ENCODE peak calls at places on chromosomes 6 and 20, in six cellular contexts. Q is aorta; X is thoracic aorta; L is CD8-positive, alpha-beta T cell; P is thyroid gland; Y is PC-9. A is an unnamed sample.

GRCh38 chr20:46361386-46361785 is 45.0 kb downstream of the ELMO2 start:
- DNase-seq in L (no peak), P (no peak), Q (no peak), Y (no peak), X (no peak), A (no peak)

GRCh38 chr6:113674075-113674474 is 183.1 kb upstream of the MARCKS start:
- DNase-seq in Y (no peak), L (no peak), Q (no peak), X (no peak), P (peak; percentile 61), A (no peak)

GRCh38 chr6:3835055-3835731 is 14.0 kb upstream of the FAM50B start:
- DNase-seq in Q (no peak), Y (no peak), L (no peak), X (no peak), P (peak; percentile 19), A (no peak)

GRCh38 chr6:34536959-34537848 is 18.9 kb downstream of the SPDEF start:
- DNase-seq in P (no peak), L (no peak), Y (no peak), Q (no peak), X (no peak), A (no peak)

GRCh38 chr6:71733970-71734899 is 152.1 kb upstream of the RIMS1 start:
- DNase-seq in L (no peak), P (no peak), Y (no peak), Q (no peak), X (no peak), A (no peak)

GRCh38 chr20:49951160-49951559 is 15.0 kb downstream of the RNF114 start:
- DNase-seq in Q (no peak), P (no peak), L (no peak), X (no peak), Y (no peak), A (no peak)

GRCh38 chr20:64183313-64183712 is 19.1 kb downstream of the MYT1 start:
- DNase-seq in X (no peak), L (no peak), Q (no peak), P (no peak), Y (no peak), A (no peak)

GRCh38 chr20:18663932-18664331 is 76.1 kb downstream of the DTD1 start:
- DNase-seq in Y (no peak), X (no peak), P (no peak), L (no peak), Q (no peak), A (no peak)

GRCh38 chr6:124870611-124871201 is 91.5 kb upstream of the RNF217 start:
- DNase-seq in P (no peak), X (no peak), Q (no peak), L (no peak), Y (no peak), A (no peak)

GRCh38 chr20:17897566-17898307 is 70.9 kb downstream of the SNX5 start:
- DNase-seq in L (no peak), Y (no peak), P (no peak), Q (no peak), X (no peak), A (no peak)

GRCh38 chr6:40336296-40336695 is 250.9 kb downstream of the LRFN2 start:
- DNase-seq in X (no peak), Q (no peak), L (no peak), P (no peak), Y (no peak), A (no peak)

GRCh38 chr6:142854589-142855488 is 90.1 kb downstream of the HIVEP2 start:
- DNase-seq in Y (no peak), Q (no peak), X (no peak), P (no peak), L (no peak), A (no peak)

GRCh38 chr6:142856607-142856856 is 88.4 kb downstream of the HIVEP2 start:
- DNase-seq in X (no peak), Q (no peak), L (no peak), Y (no peak), P (no peak), A (no peak)

GRCh38 chr6:142856857-142857608 is 87.9 kb downstream of the HIVEP2 start:
- DNase-seq in Y (no peak), L (no peak), P (no peak), X (no peak), Q (no peak), A (no peak)

GRCh38 chr6:142857609-142858195 is 87.3 kb downstream of the HIVEP2 start:
- DNase-seq in Q (no peak), X (no peak), Y (no peak), P (no peak), L (no peak), A (no peak)

GRCh38 chr6:142855877-142856606 is 88.9 kb downstream of the HIVEP2 start:
- DNase-seq in X (no peak), Q (no peak), P (no peak), L (no peak), Y (no peak), A (no peak)
- H3K4me1 ChIP-seq in X (peaks cover 6% of the 10 kb centered on the region), Q (peaks cover 2% of the 10 kb centered on the region), P (peaks cover 4% of the 10 kb centered on the region), L (peaks cover 89% of the 10 kb centered on the region), Y (peaks cover 47% of the 10 kb centered on the region), A (peaks cover 21% of the 10 kb centered on the region)

DNA sequence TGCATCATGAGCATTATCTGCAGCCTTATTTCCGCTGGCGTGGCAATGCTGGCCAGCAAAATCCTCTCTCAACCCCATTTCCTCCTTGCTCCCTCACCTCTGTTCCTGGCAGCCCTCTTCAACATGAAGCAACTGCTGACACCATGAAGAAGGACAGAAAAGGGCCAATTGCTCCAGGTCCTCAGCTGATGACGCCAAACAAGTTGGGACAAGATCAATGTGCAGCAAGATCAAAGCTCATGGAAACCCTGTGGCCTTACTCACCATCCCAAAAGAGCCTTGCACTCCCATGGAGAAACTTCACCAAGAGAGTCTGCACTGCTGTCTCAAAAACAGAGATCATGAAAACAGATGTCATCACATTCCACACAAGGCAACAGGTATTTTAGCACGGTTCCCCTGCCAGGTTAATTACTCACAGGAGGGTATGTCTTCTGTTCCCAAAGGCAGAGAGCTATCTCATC is 7.4 kb downstream of the GFOD1 start:
- DNase-seq in L (no peak), P (no peak), Y (no peak), X (no peak), Q (no peak), A (peak; percentile 96)
- H3K4me1 ChIP-seq in L (peaks cover 7% of the 10 kb centered on the region), P (no peaks in the 10 kb centered on the region), Y (peaks cover 37% of the 10 kb centered on the region), X (no peaks in the 10 kb centered on the region), Q (no peaks in the 10 kb centered on the region), A (peaks cover 55% of the 10 kb centered on the region)

GRCh38 chr6:166629628-166630027 is 2.6 kb upstream of the RPS6KA2 start:
- DNase-seq in L (no peak), Q (no peak), P (no peak), X (no peak), Y (no peak), A (no peak)

GRCh38 chr6:166630421-166630820 is 3.4 kb upstream of the RPS6KA2 start:
- DNase-seq in X (no peak), L (no peak), Q (no peak), Y (no peak), P (no peak), A (no peak)

GRCh38 chr6:166626177-166627038 is 643 bp downstream of the RPS6KA2 start:
- DNase-seq in Y (peak; percentile 17), X (no peak), P (peak; percentile 76), L (no peak), Q (no peak), A (no peak)

GRCh38 chr6:166627039-166627874 is at the start of gene RPS6KA2:
- DNase-seq in P (peak; percentile 100), Q (peak; percentile 100), L (peak; percentile 100), Y (peak; percentile 98), X (peak; percentile 100), A (peak; percentile 87)

GRCh38 chr6:166627875-166628849 is 1.1 kb upstream of the RPS6KA2 start:
- DNase-seq in P (peak; percentile 64), Q (peak; percentile 87), Y (peak; percentile 43), X (no peak), L (peak; percentile 21), A (no peak)
- H3K4me1 ChIP-seq in P (peaks cover 36% of the 10 kb centered on the region), Q (no peaks in the 10 kb centered on the region), Y (peaks cover 22% of the 10 kb centered on the region), X (peaks cover 3% of the 10 kb centered on the region), L (peaks cover 17% of the 10 kb centered on the region), A (peaks cover 22% of the 10 kb centered on the region)

DNA sequence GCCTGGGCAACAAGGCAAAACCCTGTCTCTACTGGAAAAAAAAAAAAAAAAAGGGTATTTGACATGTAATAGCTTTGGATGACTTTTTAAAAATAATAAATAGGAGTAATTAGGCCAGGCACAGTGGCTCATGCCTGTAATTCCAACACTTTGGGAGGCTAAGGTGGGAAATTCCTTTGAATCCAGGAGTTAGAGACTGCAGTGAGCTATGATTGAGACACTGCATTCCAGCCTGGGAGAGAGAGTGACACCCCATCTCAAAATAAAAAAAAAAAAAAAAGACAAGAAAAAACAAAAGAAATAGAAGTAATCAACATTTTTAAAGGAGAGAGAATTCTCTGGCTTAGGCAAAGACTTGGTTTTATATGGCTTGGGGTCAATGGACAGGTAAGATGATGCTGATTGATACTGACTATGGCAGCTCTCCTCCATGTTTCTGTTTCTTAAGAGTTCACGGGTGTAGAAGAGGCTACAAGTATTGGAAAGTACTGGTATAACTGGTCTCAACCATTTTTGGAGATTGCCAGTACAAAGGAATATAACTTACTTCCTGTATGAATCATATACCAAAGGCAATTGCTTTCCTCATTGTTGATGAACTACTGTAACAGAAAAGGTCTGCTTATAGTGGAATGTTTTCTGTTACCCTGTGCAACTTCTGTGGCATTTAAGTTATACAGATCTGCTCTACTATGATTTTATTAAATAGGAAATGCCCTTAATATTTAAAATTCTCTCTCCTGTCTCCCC is 10.1 kb downstream of the MAP3K5 start:
- DNase-seq in X (no peak), P (no peak), L (no peak), Y (no peak), Q (no peak), A (no peak)
- H3K4me1 ChIP-seq in X (peaks cover 61% of the 10 kb centered on the region), P (peaks cover 67% of the 10 kb centered on the region), L (peaks cover 41% of the 10 kb centered on the region), Y (peaks cover 77% of the 10 kb centered on the region), Q (no peaks in the 10 kb centered on the region), A (peaks cover 36% of the 10 kb centered on the region)

GRCh38 chr6:84416043-84416657 is 188.7 kb upstream of the CEP162 start:
- DNase-seq in Y (no peak), P (no peak), X (no peak), L (no peak), Q (no peak), A (no peak)

GRCh38 chr6:84415517-84415916 is 188.1 kb upstream of the CEP162 start:
- DNase-seq in X (no peak), P (no peak), Y (no peak), Q (no peak), L (no peak), A (no peak)

GRCh38 chr6:84415068-84415467 is 187.6 kb upstream of the CEP162 start:
- DNase-seq in Y (no peak), X (no peak), P (no peak), L (no peak), Q (no peak), A (no peak)

GRCh38 chr6:84417261-84417660 is 189.8 kb upstream of the CEP162 start:
- DNase-seq in X (no peak), L (no peak), P (no peak), Q (no peak), Y (no peak), A (no peak)

DNA sequence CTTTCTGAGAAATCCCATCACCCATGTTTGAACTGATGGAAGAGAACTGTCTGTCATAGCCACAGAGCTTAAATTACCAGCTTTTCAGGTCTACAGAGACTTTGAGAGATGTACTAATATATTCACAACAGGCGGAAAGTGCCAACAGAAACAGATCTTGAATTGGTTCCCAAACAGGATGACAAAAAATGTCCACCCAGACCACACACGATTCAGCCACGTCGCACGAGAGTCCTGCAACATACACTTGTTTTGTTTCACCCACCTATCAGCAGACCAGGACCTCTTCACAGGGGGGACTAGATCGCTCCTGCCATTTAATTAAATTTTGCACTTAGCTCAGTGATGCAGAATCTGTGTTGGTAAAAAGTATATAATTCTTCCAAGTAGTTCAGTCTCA is 187.1 kb upstream of the CEP162 start:
- DNase-seq in P (no peak), Y (no peak), X (no peak), Q (no peak), L (no peak), A (no peak)
- H3K4me1 ChIP-seq in P (no peaks in the 10 kb centered on the region), Y (no peaks in the 10 kb centered on the region), X (no peaks in the 10 kb centered on the region), Q (peaks cover 4% of the 10 kb centered on the region), L (no peaks in the 10 kb centered on the region), A (no peaks in the 10 kb centered on the region)

GRCh38 chr6:137851669-137852068 is 15.4 kb upstream of the TNFAIP3 start:
- DNase-seq in L (no peak), P (no peak), X (no peak), Q (no peak), Y (peak; percentile 32), A (peak; percentile 95)
- H3K4me1 ChIP-seq in L (no peaks in the 10 kb centered on the region), P (peaks cover 9% of the 10 kb centered on the region), X (peaks cover 3% of the 10 kb centered on the region), Q (no peaks in the 10 kb centered on the region), Y (peaks cover 60% of the 10 kb centered on the region), A (peaks cover 44% of the 10 kb centered on the region)

A was measured in keratinocyte.